ENCODE peak calls at places on chromosomes 4 and X, in nine cellular contexts. Z is NCI-H510A; S is effector CD4-positive, alpha-beta T cell; Q is amniotic stem cell; K is HTR-8/SVneo; O is left colon; A is mammary epithelial cell; F is ascending aorta; B is kidney glomerular epithelial cell. P is an unnamed sample.

GRCh38 chr4:9765091-9765490 is 16.3 kb upstream of the DRD5 start:
- DNase-seq in Z (no peak), S (no peak), Q (no peak), K (no peak), O (no peak), A (no peak), F (no peak), B (no peak), P (peak; percentile 4)

GRCh38 chrX:103177561-103177960 is 37.3 kb upstream of the BEX4 start:
- DNase-seq in Z (no peak), S (no peak), Q (no peak), K (no peak), O (no peak), A (no peak), F (no peak), B (no peak), P (no peak)

GRCh38 chr4:156792462-156793085 is 179.0 kb downstream of the PDGFC start:
- DNase-seq in Z (no peak), S (no peak), Q (no peak), K (no peak), O (no peak), A (peak; percentile 26), F (no peak), B (no peak), P (no peak)

GRCh38 chr4:38894340-38894982 is 26.9 kb downstream of the FAM114A1 start:
- DNase-seq in Z (no peak), S (no peak), Q (no peak), K (no peak), O (no peak), A (no peak), F (no peak), B (no peak), P (no peak)

GRCh38 chr4:88320780-88321373 is 36.5 kb upstream of the PPM1K start:
- DNase-seq in Z (no peak), S (no peak), Q (no peak), K (peak; percentile 19), O (peak; percentile 33), A (no peak), F (no peak), B (peak; percentile 67), P (no peak)

GRCh38 chr4:54054501-54054900 is 9.9 kb downstream of the CHIC2 start:
- DNase-seq in Z (no peak), S (no peak), Q (no peak), K (no peak), O (no peak), A (no peak), F (no peak), B (no peak), P (no peak)

GRCh38 chr4:123110147-123110546 is 187.8 kb upstream of the NUDT6 start:
- DNase-seq in Z (no peak), S (no peak), Q (no peak), K (no peak), O (no peak), A (no peak), F (no peak), B (no peak), P (no peak)

GRCh38 chr4:168859888-168860694 is 150.0 kb downstream of the CBR4 start:
- DNase-seq in Z (no peak), S (no peak), Q (no peak), K (no peak), O (no peak), A (no peak), F (no peak), B (peak; percentile 67), P (no peak)

GRCh38 chrX:48617542-48618340 is 20.4 kb downstream of the WDR13 start:
- DNase-seq in Z (no peak), S (no peak), Q (no peak), K (no peak), O (no peak), A (no peak), F (no peak), B (no peak), P (peak; percentile 53)

GRCh38 chr4:55032788-55033187 is 92.6 kb downstream of the KDR start:
- DNase-seq in Z (no peak), S (no peak), Q (no peak), K (no peak), O (no peak), A (no peak), F (no peak), B (no peak), P (no peak)

GRCh38 chr4:167359711-167360110 is 125.4 kb upstream of the SPOCK3 start:
- DNase-seq in Z (no peak), S (no peak), Q (no peak), K (no peak), O (no peak), A (no peak), F (no peak), B (no peak), P (no peak)

GRCh38 chrX:100980608-100981497 is 11.3 kb downstream of the ARL13A start:
- DNase-seq in Z (no peak), S (no peak), Q (peak; percentile 1), K (no peak), O (no peak), A (peak; percentile 53), F (peak; percentile 68), B (no peak), P (no peak)

GRCh38 chr4:138512766-138513165 is 270.6 kb upstream of the SLC7A11 start:
- DNase-seq in Z (no peak), S (no peak), Q (no peak), K (no peak), O (no peak), A (no peak), F (no peak), B (no peak), P (no peak)

GRCh38 chrX:45769919-45770582 is 569.4 kb upstream of the DIPK2B start:
- DNase-seq in Z (no peak), S (no peak), Q (peak; percentile 48), K (peak; percentile 41), O (peak; percentile 81), A (peak; percentile 86), F (peak; percentile 86), B (peak; percentile 54), P (peak; percentile 48)

GRCh38 chr4:15746110-15746509 is 32.0 kb upstream of the CD38 start:
- DNase-seq in Z (no peak), S (no peak), Q (no peak), K (no peak), O (no peak), A (no peak), F (no peak), B (no peak), P (no peak)

GRCh38 chr4:147138171-147138570 is 192.5 kb upstream of the TTC29 start:
- DNase-seq in Z (no peak), S (no peak), Q (no peak), K (no peak), O (no peak), A (no peak), F (no peak), B (no peak), P (no peak)

GRCh38 chrX:103254171-103254824 is 657 bp downstream of the TCEAL8 start:
- DNase-seq in Z (peak; percentile 89), S (no peak), Q (no peak), K (no peak), O (peak; percentile 67), A (peak; percentile 51), F (no peak), B (peak; percentile 33), P (peak; percentile 85)

GRCh38 chr4:83535520-83535944 is 376 bp upstream of the GPAT3 start:
- DNase-seq in Z (peak; percentile 48), S (peak; percentile 11), Q (no peak), K (peak; percentile 13), O (peak; percentile 75), A (peak; percentile 78), F (peak; percentile 64), B (peak; percentile 39), P (peak; percentile 80)

GRCh38 chrX:8743126-8743732 is 11.3 kb upstream of the ANOS1 start:
- DNase-seq in Z (no peak), S (peak; percentile 64), Q (no peak), K (peak; percentile 25), O (no peak), A (peak; percentile 35), F (no peak), B (peak; percentile 12), P (peak; percentile 25)

GRCh38 chrX:135931644-135932487 is 38.4 kb downstream of the SAGE1 start:
- DNase-seq in Z (peak; percentile 5), S (peak; percentile 18), Q (no peak), K (no peak), O (no peak), A (peak; percentile 23), F (peak; percentile 66), B (no peak), P (peak; percentile 55)

GRCh38 chr4:105710678-105711077 is 2.1 kb downstream of the GSTCD start:
- DNase-seq in Z (no peak), S (no peak), Q (no peak), K (no peak), O (no peak), A (peak; percentile 47), F (no peak), B (no peak), P (no peak)

GRCh38 chr4:13196721-13197120 is 287.4 kb downstream of the RAB28 start:
- DNase-seq in Z (no peak), S (no peak), Q (no peak), K (no peak), O (no peak), A (no peak), F (no peak), B (no peak), P (no peak)

GRCh38 chr4:108335081-108335480 is 166.3 kb upstream of the LEF1 start:
- DNase-seq in Z (no peak), S (no peak), Q (no peak), K (no peak), O (no peak), A (no peak), F (no peak), B (no peak), P (no peak)

GRCh38 chr4:188783160-188783559 is 643.9 kb downstream of the TRIML1 start:
- DNase-seq in Z (no peak), S (no peak), Q (no peak), K (no peak), O (no peak), A (no peak), F (no peak), B (no peak), P (no peak)

GRCh38 chrX:107440692-107441091 is 8.8 kb upstream of the FRMPD3 start:
- DNase-seq in Z (no peak), S (no peak), Q (no peak), K (no peak), O (no peak), A (no peak), F (no peak), B (no peak), P (no peak)

P was measured in cerebellar cortex.